ENCODE peak calls at places on chromosomes 6 and 20, in six cellular contexts. One of them, this sample, is unnamed.

GRCh38 chr6:15299430-15300131 is 53.7 kb downstream of the JARID2 start:
- DNase-seq in transverse colon: peak
- DNase-seq in dorsolateral prefrontal cortex: peak
- DNase-seq in brain microvascular endothelial cell: no peak
- DNase-seq in endodermal cell: no peak
- DNase-seq in AG04449: no peak
- DNase-seq in this sample: no peak

GRCh38 chr6:155224031-155224451 is 39.8 kb upstream of the CLDN20 start:
- DNase-seq in AG04449: peak
- DNase-seq in brain microvascular endothelial cell: peak
- DNase-seq in endodermal cell: no peak
- DNase-seq in transverse colon: no peak
- DNase-seq in dorsolateral prefrontal cortex: no peak
- DNase-seq in this sample: peak

GRCh38 chr20:3729811-3730550 is 2.5 kb upstream of the HSPA12B start:
- DNase-seq in brain microvascular endothelial cell: no peak
- DNase-seq in endodermal cell: peak
- DNase-seq in AG04449: no peak
- DNase-seq in dorsolateral prefrontal cortex: no peak
- DNase-seq in transverse colon: no peak
- DNase-seq in this sample: no peak

GRCh38 chr20:1313236-1313964 is 15.5 kb downstream of the SDCBP2 start:
- DNase-seq in AG04449: no peak
- DNase-seq in brain microvascular endothelial cell: peak
- DNase-seq in endodermal cell: peak
- DNase-seq in transverse colon: peak
- DNase-seq in dorsolateral prefrontal cortex: peak
- DNase-seq in this sample: peak

GRCh38 chr20:20685635-20686034 is 26.8 kb downstream of the RALGAPA2 start:
- DNase-seq in brain microvascular endothelial cell: no peak
- DNase-seq in AG04449: no peak
- DNase-seq in endodermal cell: no peak
- DNase-seq in dorsolateral prefrontal cortex: no peak
- DNase-seq in transverse colon: no peak
- DNase-seq in this sample: no peak

GRCh38 chr6:119575721-119576120 is 226.2 kb upstream of the MAN1A1 start:
- DNase-seq in brain microvascular endothelial cell: peak
- DNase-seq in transverse colon: no peak
- DNase-seq in AG04449: peak
- DNase-seq in endodermal cell: no peak
- DNase-seq in dorsolateral prefrontal cortex: no peak
- DNase-seq in this sample: no peak

GRCh38 chr20:21511850-21512633 is 1.8 kb downstream of the NKX2-2 start:
- DNase-seq in brain microvascular endothelial cell: no peak
- DNase-seq in transverse colon: no peak
- DNase-seq in dorsolateral prefrontal cortex: no peak
- DNase-seq in AG04449: no peak
- DNase-seq in endodermal cell: peak
- DNase-seq in this sample: no peak

GRCh38 chr6:46025573-46025972 is 9.9 kb upstream of the CLIC5 start:
- DNase-seq in brain microvascular endothelial cell: no peak
- DNase-seq in AG04449: no peak
- DNase-seq in endodermal cell: no peak
- DNase-seq in dorsolateral prefrontal cortex: no peak
- DNase-seq in transverse colon: no peak
- DNase-seq in this sample: no peak

GRCh38 chr6:111718326-111718725 is 112.6 kb upstream of the TRAF3IP2 start:
- DNase-seq in brain microvascular endothelial cell: no peak
- DNase-seq in AG04449: no peak
- DNase-seq in transverse colon: no peak
- DNase-seq in dorsolateral prefrontal cortex: no peak
- DNase-seq in endodermal cell: peak
- DNase-seq in this sample: no peak

GRCh38 chr6:34671801-34672656 is 24.5 kb downstream of the ILRUN start:
- DNase-seq in transverse colon: peak
- DNase-seq in endodermal cell: no peak
- DNase-seq in AG04449: no peak
- DNase-seq in dorsolateral prefrontal cortex: no peak
- DNase-seq in brain microvascular endothelial cell: no peak
- DNase-seq in this sample: peak

GRCh38 chr6:33974030-33974429 is 170.2 kb upstream of the MLN start:
- DNase-seq in dorsolateral prefrontal cortex: no peak
- DNase-seq in transverse colon: no peak
- DNase-seq in endodermal cell: no peak
- DNase-seq in brain microvascular endothelial cell: no peak
- DNase-seq in AG04449: no peak
- DNase-seq in this sample: no peak

GRCh38 chr20:41078329-41078728 is 49.7 kb downstream of the TOP1 start:
- DNase-seq in brain microvascular endothelial cell: peak
- DNase-seq in endodermal cell: no peak
- DNase-seq in AG04449: peak
- DNase-seq in dorsolateral prefrontal cortex: no peak
- DNase-seq in transverse colon: no peak
- DNase-seq in this sample: peak
- TF ChIP-seq CTCF in brain microvascular endothelial cell: peak
- TF ChIP-seq CTCF in endodermal cell: peak
- TF ChIP-seq CTCF in AG04449: peak
- TF ChIP-seq CTCF in dorsolateral prefrontal cortex: peak
- TF ChIP-seq CTCF in transverse colon: peak
- TF ChIP-seq CTCF in this sample: peak

DNA sequence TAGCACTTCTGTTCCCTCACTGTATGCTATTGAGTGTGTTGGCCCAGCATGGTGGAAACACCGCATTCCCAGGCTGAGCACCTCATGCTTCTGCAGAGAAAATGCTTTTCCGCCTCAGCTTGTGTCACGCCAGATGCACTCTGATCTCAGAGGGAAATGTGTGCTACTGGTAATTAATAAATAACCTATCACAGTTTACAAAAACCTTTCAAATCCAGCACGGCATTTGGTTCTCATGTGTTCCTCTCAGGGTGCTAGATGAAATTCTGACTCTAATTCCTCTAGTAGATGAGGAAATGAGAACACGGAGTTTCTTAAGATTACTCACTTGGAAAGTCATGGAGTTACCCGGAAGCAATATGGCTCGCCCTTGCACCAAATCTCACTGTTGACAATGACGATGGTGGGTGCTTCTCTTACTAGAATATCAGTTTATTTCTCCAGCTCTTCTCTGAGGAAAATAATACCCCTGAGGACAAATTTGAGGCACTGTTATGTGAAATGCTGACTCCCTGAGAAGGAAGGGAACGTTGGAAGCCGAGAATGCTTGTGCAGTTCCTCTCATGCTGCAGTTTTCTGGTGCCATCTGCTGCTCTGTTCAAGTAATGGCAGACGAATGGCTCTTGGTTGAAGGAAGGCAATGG is 116.6 kb downstream of the RNF144B start:
- DNase-seq in brain microvascular endothelial cell: peak
- DNase-seq in transverse colon: peak
- DNase-seq in endodermal cell: peak
- DNase-seq in AG04449: no peak
- DNase-seq in dorsolateral prefrontal cortex: peak
- DNase-seq in this sample: peak
- TF ChIP-seq CTCF in brain microvascular endothelial cell: peak
- TF ChIP-seq CTCF in transverse colon: peak
- TF ChIP-seq CTCF in endodermal cell: peak
- TF ChIP-seq CTCF in AG04449: peak
- TF ChIP-seq CTCF in dorsolateral prefrontal cortex: peak
- TF ChIP-seq CTCF in this sample: peak

GRCh38 chr6:148345176-148345575 is 2.5 kb downstream of the SASH1 start:
- DNase-seq in endodermal cell: peak
- DNase-seq in transverse colon: no peak
- DNase-seq in dorsolateral prefrontal cortex: no peak
- DNase-seq in AG04449: no peak
- DNase-seq in brain microvascular endothelial cell: no peak
- DNase-seq in this sample: no peak

GRCh38 chr6:148345578-148345977 is 2.9 kb downstream of the SASH1 start:
- DNase-seq in transverse colon: no peak
- DNase-seq in endodermal cell: no peak
- DNase-seq in brain microvascular endothelial cell: no peak
- DNase-seq in dorsolateral prefrontal cortex: no peak
- DNase-seq in AG04449: no peak
- DNase-seq in this sample: no peak

GRCh38 chr6:148342146-148343027 is at the start of gene SASH1:
- DNase-seq in AG04449: no peak
- DNase-seq in brain microvascular endothelial cell: peak
- DNase-seq in transverse colon: peak
- DNase-seq in dorsolateral prefrontal cortex: peak
- DNase-seq in endodermal cell: peak
- DNase-seq in this sample: peak

GRCh38 chr6:148343028-148343374 is 363 bp downstream of the SASH1 start:
- DNase-seq in brain microvascular endothelial cell: no peak
- DNase-seq in dorsolateral prefrontal cortex: no peak
- DNase-seq in transverse colon: no peak
- DNase-seq in AG04449: no peak
- DNase-seq in endodermal cell: peak
- DNase-seq in this sample: no peak

DNA sequence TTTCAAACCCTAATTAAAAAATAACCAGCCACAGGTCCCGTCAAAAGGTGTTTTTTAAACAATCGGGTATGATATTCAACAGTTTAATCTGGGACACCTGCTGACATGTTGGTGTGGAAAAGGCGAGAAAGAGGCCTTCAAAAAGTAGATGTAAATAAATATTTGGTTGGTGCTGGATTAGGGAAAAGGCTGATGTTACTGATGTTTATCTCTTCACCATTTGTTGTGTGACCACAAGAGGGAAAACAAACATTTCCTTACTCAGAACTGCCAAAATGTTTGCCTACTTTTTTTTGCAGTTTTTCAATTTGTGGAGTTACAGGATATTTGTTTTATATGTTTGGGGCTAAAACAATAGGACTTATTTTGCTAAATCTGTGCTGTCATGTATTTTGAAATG is 745 bp downstream of the SASH1 start:
- DNase-seq in AG04449: no peak
- DNase-seq in endodermal cell: no peak
- DNase-seq in brain microvascular endothelial cell: no peak
- DNase-seq in transverse colon: no peak
- DNase-seq in dorsolateral prefrontal cortex: no peak
- DNase-seq in this sample: no peak
- TF ChIP-seq CTCF in AG04449: no peak
- TF ChIP-seq CTCF in endodermal cell: peak
- TF ChIP-seq CTCF in brain microvascular endothelial cell: no peak
- TF ChIP-seq CTCF in transverse colon: no peak
- TF ChIP-seq CTCF in dorsolateral prefrontal cortex: peak
- TF ChIP-seq CTCF in this sample: no peak

GRCh38 chr6:168713839-168714238 is 272.9 kb downstream of the SMOC2 start:
- DNase-seq in endodermal cell: peak
- DNase-seq in AG04449: no peak
- DNase-seq in dorsolateral prefrontal cortex: no peak
- DNase-seq in transverse colon: peak
- DNase-seq in brain microvascular endothelial cell: no peak
- DNase-seq in this sample: peak
- TF ChIP-seq CTCF in endodermal cell: peak
- TF ChIP-seq CTCF in AG04449: no peak
- TF ChIP-seq CTCF in dorsolateral prefrontal cortex: no peak
- TF ChIP-seq CTCF in transverse colon: peak
- TF ChIP-seq CTCF in brain microvascular endothelial cell: peak
- TF ChIP-seq CTCF in this sample: peak

DNA sequence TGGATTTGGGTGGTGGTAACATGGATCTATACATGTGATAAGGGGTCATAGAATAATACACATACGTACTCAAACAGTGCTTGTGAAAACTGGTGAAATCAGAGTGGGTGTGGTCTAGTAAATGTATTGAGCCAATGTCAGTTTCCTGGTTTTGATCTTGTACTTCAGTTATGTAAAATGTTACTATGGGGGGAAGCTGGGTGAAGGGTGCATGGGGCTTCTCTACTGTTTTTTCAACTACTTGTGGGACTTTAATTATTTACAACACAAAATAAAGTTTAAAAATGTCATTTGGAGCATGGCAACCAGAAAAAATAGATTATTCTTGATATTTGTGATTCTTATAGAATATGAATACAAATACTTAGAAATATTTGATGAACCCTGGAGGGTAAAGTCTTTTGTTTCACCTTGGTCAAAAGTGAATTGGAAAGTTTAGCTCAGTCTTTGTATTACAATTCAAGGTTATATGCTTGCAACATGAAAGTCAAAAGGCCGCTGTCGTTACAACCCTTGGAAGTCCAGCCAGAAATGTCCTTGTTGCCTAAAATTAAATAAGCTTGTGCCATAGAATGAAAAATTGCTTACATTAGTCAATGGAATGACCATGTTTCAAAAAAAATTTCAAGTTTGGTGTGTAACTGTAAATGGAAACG is 74.1 kb downstream of the TXNDC5 start:
- DNase-seq in AG04449: no peak
- DNase-seq in endodermal cell: no peak
- DNase-seq in dorsolateral prefrontal cortex: no peak
- DNase-seq in transverse colon: no peak
- DNase-seq in brain microvascular endothelial cell: no peak
- DNase-seq in this sample: no peak
- TF ChIP-seq CTCF in AG04449: no peak
- TF ChIP-seq CTCF in endodermal cell: no peak
- TF ChIP-seq CTCF in dorsolateral prefrontal cortex: no peak
- TF ChIP-seq CTCF in transverse colon: no peak
- TF ChIP-seq CTCF in brain microvascular endothelial cell: no peak
- TF ChIP-seq CTCF in this sample: no peak

GRCh38 chr20:56629464-56630085 is 469 bp downstream of the TFAP2C start:
- DNase-seq in AG04449: no peak
- DNase-seq in dorsolateral prefrontal cortex: no peak
- DNase-seq in endodermal cell: no peak
- DNase-seq in transverse colon: no peak
- DNase-seq in brain microvascular endothelial cell: no peak
- DNase-seq in this sample: peak

GRCh38 chr20:56630506-56631317 is 1.6 kb downstream of the TFAP2C start:
- DNase-seq in dorsolateral prefrontal cortex: no peak
- DNase-seq in transverse colon: no peak
- DNase-seq in endodermal cell: peak
- DNase-seq in brain microvascular endothelial cell: no peak
- DNase-seq in AG04449: no peak
- DNase-seq in this sample: no peak

GRCh38 chr20:56628873-56629463 is at the start of gene TFAP2C:
- DNase-seq in dorsolateral prefrontal cortex: no peak
- DNase-seq in endodermal cell: peak
- DNase-seq in AG04449: no peak
- DNase-seq in brain microvascular endothelial cell: peak
- DNase-seq in transverse colon: peak
- DNase-seq in this sample: peak

GRCh38 chr20:56631318-56631989 is 2.3 kb downstream of the TFAP2C start:
- DNase-seq in brain microvascular endothelial cell: no peak
- DNase-seq in endodermal cell: peak
- DNase-seq in transverse colon: no peak
- DNase-seq in dorsolateral prefrontal cortex: no peak
- DNase-seq in AG04449: no peak
- DNase-seq in this sample: no peak

GRCh38 chr20:56630086-56630493 is 984 bp downstream of the TFAP2C start:
- DNase-seq in AG04449: peak
- DNase-seq in brain microvascular endothelial cell: peak
- DNase-seq in endodermal cell: peak
- DNase-seq in transverse colon: peak
- DNase-seq in dorsolateral prefrontal cortex: no peak
- DNase-seq in this sample: peak
- TF ChIP-seq CTCF in AG04449: peak
- TF ChIP-seq CTCF in brain microvascular endothelial cell: peak
- TF ChIP-seq CTCF in endodermal cell: peak
- TF ChIP-seq CTCF in transverse colon: peak
- TF ChIP-seq CTCF in dorsolateral prefrontal cortex: peak
- TF ChIP-seq CTCF in this sample: no peak

DNA sequence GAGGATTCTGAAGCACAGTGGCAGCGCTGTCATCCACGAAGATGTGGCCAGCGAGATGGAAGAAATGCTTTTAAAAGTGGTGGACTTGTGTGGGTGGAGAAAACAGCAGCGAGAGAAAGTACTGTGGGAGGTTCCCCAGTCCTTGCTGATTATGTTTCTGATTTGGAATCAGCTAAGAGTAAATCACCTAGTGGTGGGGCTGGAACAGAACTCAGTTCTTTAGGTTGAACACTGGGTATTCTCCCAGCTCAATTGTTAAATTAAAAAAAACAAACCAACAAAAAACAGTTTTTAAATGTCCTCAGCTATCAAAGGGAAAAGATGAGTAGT is 515 bp upstream of the ZNF322 start:
- DNase-seq in transverse colon: no peak
- DNase-seq in AG04449: no peak
- DNase-seq in dorsolateral prefrontal cortex: no peak
- DNase-seq in brain microvascular endothelial cell: peak
- DNase-seq in endodermal cell: no peak
- DNase-seq in this sample: no peak
- TF ChIP-seq CTCF in transverse colon: peak
- TF ChIP-seq CTCF in AG04449: no peak
- TF ChIP-seq CTCF in dorsolateral prefrontal cortex: peak
- TF ChIP-seq CTCF in brain microvascular endothelial cell: peak
- TF ChIP-seq CTCF in endodermal cell: peak
- TF ChIP-seq CTCF in this sample: no peak

This sample was measured in Calu3.